ENCODE peak calls at places on chromosome 21, in five cellular contexts. One of them, this sample, is unnamed.

GRCh38 chr21:46634966-46635323 is 529 bp upstream of the PRMT2 start:
- DNase-seq in HepG2: peak
- DNase-seq in GM12878: peak
- DNase-seq in K562: no peak
- DNase-seq in A549: peak
- DNase-seq in this sample: peak

GRCh38 chr21:26388731-26389231 is 184.3 kb downstream of the CYYR1 start:
- DNase-seq in GM12878: no peak
- DNase-seq in K562: no peak
- DNase-seq in HepG2: no peak
- DNase-seq in A549: peak
- DNase-seq in this sample: no peak

GRCh38 chr21:25464275-25464674 is 143.0 kb downstream of the MRPL39 start:
- DNase-seq in K562: no peak
- DNase-seq in HepG2: no peak
- DNase-seq in GM12878: no peak
- DNase-seq in A549: no peak
- DNase-seq in this sample: no peak

GRCh38 chr21:33673473-33673872 is 31.2 kb downstream of the ITSN1 start:
- DNase-seq in K562: no peak
- DNase-seq in GM12878: no peak
- DNase-seq in A549: no peak
- DNase-seq in HepG2: no peak
- DNase-seq in this sample: no peak

GRCh38 chr21:30415993-30416392 is 9.7 kb downstream of the KRTAP13-3 start:
- DNase-seq in HepG2: no peak
- DNase-seq in K562: no peak
- DNase-seq in GM12878: no peak
- DNase-seq in A549: no peak
- DNase-seq in this sample: no peak

GRCh38 chr21:33246506-33246905 is 16.8 kb downstream of the IFNAR2 start:
- DNase-seq in K562: no peak
- DNase-seq in GM12878: no peak
- DNase-seq in A549: no peak
- DNase-seq in HepG2: no peak
- DNase-seq in this sample: no peak

GRCh38 chr21:19999369-20000272 is 998.6 kb upstream of the NCAM2 start:
- DNase-seq in HepG2: no peak
- DNase-seq in GM12878: no peak
- DNase-seq in A549: no peak
- DNase-seq in K562: peak
- DNase-seq in this sample: no peak

GRCh38 chr21:18041012-18041411 is 203.6 kb upstream of the CHODL start:
- DNase-seq in GM12878: no peak
- DNase-seq in K562: no peak
- DNase-seq in A549: no peak
- DNase-seq in HepG2: peak
- DNase-seq in this sample: no peak

GRCh38 chr21:21341041-21341440 is 342.8 kb downstream of the NCAM2 start:
- DNase-seq in K562: no peak
- DNase-seq in HepG2: no peak
- DNase-seq in A549: no peak
- DNase-seq in GM12878: no peak
- DNase-seq in this sample: no peak

GRCh38 chr21:41143596-41144325 is 24.2 kb upstream of the BACE2 start:
- DNase-seq in A549: no peak
- DNase-seq in GM12878: no peak
- DNase-seq in HepG2: no peak
- DNase-seq in K562: no peak
- DNase-seq in this sample: no peak

GRCh38 chr21:28317177-28317950 is 675.3 kb downstream of the LTN1 start:
- DNase-seq in A549: no peak
- DNase-seq in K562: no peak
- DNase-seq in HepG2: no peak
- DNase-seq in GM12878: no peak
- DNase-seq in this sample: no peak

GRCh38 chr21:22791376-22791775 is 1793.2 kb downstream of the NCAM2 start:
- DNase-seq in HepG2: no peak
- DNase-seq in K562: no peak
- DNase-seq in A549: no peak
- DNase-seq in GM12878: no peak
- DNase-seq in this sample: no peak

GRCh38 chr21:27725916-27726315 is 759.0 kb upstream of the ADAMTS5 start:
- DNase-seq in K562: no peak
- DNase-seq in HepG2: no peak
- DNase-seq in GM12878: no peak
- DNase-seq in A549: no peak
- DNase-seq in this sample: no peak

GRCh38 chr21:15406791-15407190 is 323.0 kb upstream of the USP25 start:
- DNase-seq in GM12878: no peak
- DNase-seq in HepG2: no peak
- DNase-seq in K562: no peak
- DNase-seq in A549: no peak
- DNase-seq in this sample: no peak

GRCh38 chr21:39564200-39564599 is 48.5 kb upstream of the B3GALT5 start:
- DNase-seq in A549: no peak
- DNase-seq in HepG2: no peak
- DNase-seq in GM12878: no peak
- DNase-seq in K562: no peak
- DNase-seq in this sample: no peak

GRCh38 chr21:38804030-38804616 is 1.6 kb upstream of the ETS2 start:
- DNase-seq in K562: no peak
- DNase-seq in HepG2: no peak
- DNase-seq in A549: no peak
- DNase-seq in GM12878: no peak
- DNase-seq in this sample: no peak

GRCh38 chr21:31305888-31306287 is 38.2 kb downstream of the TIAM1 start:
- DNase-seq in A549: no peak
- DNase-seq in K562: no peak
- DNase-seq in GM12878: no peak
- DNase-seq in HepG2: no peak
- DNase-seq in this sample: no peak

GRCh38 chr21:34695434-34695833 is 26.6 kb downstream of the CLIC6 start:
- DNase-seq in A549: no peak
- DNase-seq in GM12878: peak
- DNase-seq in HepG2: no peak
- DNase-seq in K562: no peak
- DNase-seq in this sample: no peak
- TF ChIP-seq KDM1A in A549: no peak
- TF ChIP-seq KDM1A in GM12878: no peak
- TF ChIP-seq KDM1A in HepG2: no peak
- TF ChIP-seq KDM1A in K562: no peak
- TF ChIP-seq KDM1A in this sample: no peak

DNA sequence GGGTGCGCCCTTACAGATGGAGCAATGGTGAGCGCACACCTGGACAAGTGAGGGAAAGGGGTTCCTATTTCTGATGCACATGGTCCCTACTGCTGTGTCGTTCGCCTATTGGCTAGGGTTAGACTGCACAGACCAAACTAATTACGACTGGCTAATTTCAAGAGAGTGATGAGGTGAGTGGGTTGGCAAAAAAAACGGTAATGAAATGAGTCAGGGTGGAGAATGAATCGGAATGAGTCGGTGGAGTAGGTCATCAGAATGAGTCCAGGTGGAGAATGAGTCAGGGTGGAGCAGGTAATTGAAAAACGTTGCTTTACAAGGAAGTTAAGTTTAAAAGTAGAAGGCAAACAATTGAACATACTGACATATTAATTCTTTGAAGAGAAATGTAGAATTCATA is 79.8 kb downstream of the WDR4 start:
- DNase-seq in HepG2: no peak
- DNase-seq in GM12878: peak
- DNase-seq in K562: no peak
- DNase-seq in A549: no peak
- DNase-seq in this sample: peak
- TF ChIP-seq KDM1A in HepG2: no peak
- TF ChIP-seq KDM1A in GM12878: no peak
- TF ChIP-seq KDM1A in K562: no peak
- TF ChIP-seq KDM1A in A549: no peak
- TF ChIP-seq KDM1A in this sample: no peak

DNA sequence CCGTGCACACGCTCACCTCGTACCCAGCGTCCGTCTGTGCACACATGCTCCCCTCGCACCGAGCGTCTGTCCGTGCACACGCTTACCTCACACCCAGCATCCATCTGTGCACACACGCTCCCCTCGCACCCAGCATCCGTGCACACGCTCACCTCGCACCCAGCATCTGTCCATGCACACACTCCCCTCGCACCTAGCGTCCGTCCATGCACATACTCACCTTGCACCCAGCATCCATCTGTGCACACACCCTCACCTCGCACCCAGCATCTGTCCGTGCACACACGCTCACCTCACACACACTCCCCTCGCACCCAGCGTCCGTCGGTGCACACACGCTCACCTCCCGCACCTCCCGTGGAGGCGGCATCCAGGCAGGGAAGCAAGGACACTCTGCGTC is 24.4 kb upstream of the COL18A1 start:
- DNase-seq in K562: no peak
- DNase-seq in A549: no peak
- DNase-seq in HepG2: no peak
- DNase-seq in GM12878: no peak
- DNase-seq in this sample: no peak
- TF ChIP-seq KDM1A in K562: no peak
- TF ChIP-seq KDM1A in A549: no peak
- TF ChIP-seq KDM1A in HepG2: no peak
- TF ChIP-seq KDM1A in GM12878: no peak
- TF ChIP-seq KDM1A in this sample: no peak

DNA sequence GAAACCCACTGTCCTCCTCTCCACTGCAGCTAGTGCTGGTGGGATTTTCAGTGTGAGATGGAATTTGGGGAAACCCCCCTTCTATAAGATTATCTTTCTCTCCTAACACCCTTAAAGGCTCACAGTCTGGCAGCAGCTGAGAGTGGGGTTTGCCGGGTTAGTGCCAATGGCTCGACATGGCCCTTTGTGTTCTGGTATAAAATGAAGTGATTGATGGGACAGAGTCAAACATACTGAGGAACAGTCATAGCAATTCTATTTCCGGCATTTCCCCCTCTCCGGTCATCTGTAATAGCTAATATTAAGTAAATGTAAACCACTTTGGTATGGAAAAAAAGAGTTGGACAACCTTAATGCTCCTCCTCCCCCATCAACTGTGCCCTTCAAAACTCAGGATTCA is 37.6 kb downstream of the TFF3 start:
- DNase-seq in K562: no peak
- DNase-seq in GM12878: no peak
- DNase-seq in A549: no peak
- DNase-seq in HepG2: no peak
- DNase-seq in this sample: no peak
- TF ChIP-seq KDM1A in K562: no peak
- TF ChIP-seq KDM1A in GM12878: no peak
- TF ChIP-seq KDM1A in A549: no peak
- TF ChIP-seq KDM1A in HepG2: no peak
- TF ChIP-seq KDM1A in this sample: no peak

GRCh38 chr21:29350246-29350779 is 51.6 kb downstream of the BACH1 start:
- DNase-seq in GM12878: no peak
- DNase-seq in A549: no peak
- DNase-seq in HepG2: no peak
- DNase-seq in K562: no peak
- DNase-seq in this sample: no peak

GRCh38 chr21:29347274-29347681 is 48.6 kb downstream of the BACH1 start:
- DNase-seq in A549: no peak
- DNase-seq in HepG2: peak
- DNase-seq in K562: no peak
- DNase-seq in GM12878: no peak
- DNase-seq in this sample: no peak

GRCh38 chr21:29349702-29350101 is 51.0 kb downstream of the BACH1 start:
- DNase-seq in HepG2: no peak
- DNase-seq in GM12878: no peak
- DNase-seq in A549: no peak
- DNase-seq in K562: no peak
- DNase-seq in this sample: no peak

GRCh38 chr21:29346771-29347170 is 48.0 kb downstream of the BACH1 start:
- DNase-seq in A549: no peak
- DNase-seq in HepG2: no peak
- DNase-seq in GM12878: no peak
- DNase-seq in K562: no peak
- DNase-seq in this sample: no peak

DNA sequence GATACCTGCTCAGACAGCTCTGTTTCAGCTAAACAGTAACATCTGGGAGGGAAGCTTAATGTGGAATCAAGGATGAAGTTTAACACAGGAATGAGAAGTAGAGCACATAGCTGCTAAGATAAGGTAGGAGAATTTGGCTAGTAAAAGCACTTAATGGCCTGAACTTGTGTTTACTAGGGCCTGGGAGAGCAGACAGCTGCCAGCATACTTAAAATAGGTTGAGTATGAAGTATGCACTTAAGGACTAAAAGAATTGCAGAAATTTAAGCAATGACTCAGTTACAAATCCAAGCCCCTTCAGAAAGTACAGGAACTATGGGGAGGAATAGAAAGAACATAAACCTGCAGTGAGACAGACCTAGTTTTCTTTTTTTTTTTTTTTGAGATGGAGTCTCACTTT is 53.0 kb downstream of the BACH1 start:
- DNase-seq in A549: no peak
- DNase-seq in GM12878: no peak
- DNase-seq in K562: no peak
- DNase-seq in HepG2: no peak
- DNase-seq in this sample: no peak
- TF ChIP-seq KDM1A in A549: no peak
- TF ChIP-seq KDM1A in GM12878: no peak
- TF ChIP-seq KDM1A in K562: no peak
- TF ChIP-seq KDM1A in HepG2: no peak
- TF ChIP-seq KDM1A in this sample: no peak

DNA sequence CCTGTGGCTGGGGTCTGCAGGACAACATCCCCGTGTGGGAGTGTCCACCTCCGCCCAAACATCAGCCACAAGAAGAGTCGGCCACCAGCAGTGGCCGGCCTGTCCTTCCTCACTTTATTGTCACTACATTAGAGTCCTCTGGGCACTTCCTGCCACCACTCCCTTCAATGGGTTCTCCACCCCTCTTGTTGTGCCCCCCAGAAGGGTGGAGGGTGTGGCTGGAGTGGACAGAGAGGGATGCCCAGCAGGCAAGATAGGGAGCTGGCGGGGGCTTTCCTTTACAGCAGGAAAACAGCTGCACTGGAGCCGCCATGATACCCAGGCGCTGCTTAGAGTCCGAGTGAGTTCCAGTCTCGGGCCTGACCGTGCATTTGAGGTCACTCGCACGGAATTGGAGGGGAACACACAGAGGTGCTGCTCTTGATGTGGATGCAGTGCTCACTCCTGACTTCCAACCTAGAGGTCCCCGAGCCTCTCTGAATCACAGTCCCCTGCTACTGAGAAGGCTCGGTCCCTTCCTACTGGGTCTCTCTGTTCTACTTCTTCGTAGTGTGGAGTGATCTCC is 40.7 kb downstream of the VPS26C start:
- DNase-seq in A549: no peak
- DNase-seq in HepG2: no peak
- DNase-seq in K562: no peak
- DNase-seq in GM12878: no peak
- DNase-seq in this sample: peak
- TF ChIP-seq KDM1A in A549: no peak
- TF ChIP-seq KDM1A in HepG2: no peak
- TF ChIP-seq KDM1A in K562: no peak
- TF ChIP-seq KDM1A in GM12878: no peak
- TF ChIP-seq KDM1A in this sample: no peak

DNA sequence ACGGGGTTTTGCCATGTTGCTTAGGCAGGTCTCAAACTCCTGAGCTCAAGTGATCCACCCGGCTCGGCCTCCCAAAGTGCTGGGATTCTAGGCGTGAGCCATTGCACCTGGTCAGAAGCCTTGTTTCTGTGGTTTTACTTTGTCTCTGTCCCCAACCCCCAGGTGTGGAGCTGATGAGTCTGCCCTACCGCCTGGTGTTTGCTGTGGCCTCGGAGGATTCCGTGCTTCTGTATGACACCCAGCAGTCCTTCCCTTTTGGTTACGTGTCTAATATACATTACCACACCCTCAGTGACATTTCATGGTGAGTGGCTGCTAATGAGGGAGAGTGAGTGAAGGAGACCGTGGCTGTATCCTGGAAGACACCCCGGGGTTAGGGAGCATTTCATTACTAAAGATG is 26.1 kb downstream of the CHAF1B start:
- DNase-seq in K562: no peak
- DNase-seq in GM12878: no peak
- DNase-seq in HepG2: no peak
- DNase-seq in A549: no peak
- DNase-seq in this sample: no peak
- TF ChIP-seq KDM1A in K562: no peak
- TF ChIP-seq KDM1A in GM12878: no peak
- TF ChIP-seq KDM1A in HepG2: no peak
- TF ChIP-seq KDM1A in A549: no peak
- TF ChIP-seq KDM1A in this sample: no peak

This sample was measured in H1.